ENCODE peak calls at places on chromosome 13, in seven cellular contexts. P, C, G, Z, M, N and J are unnamed samples.

GRCh38 chr13:23496255-23496654 is 62.8 kb upstream of the SACS start:
- DNase-seq in P (no peak), C (no peak), G (no peak), Z (no peak), M (no peak), N (no peak), J (no peak)

GRCh38 chr13:104678161-104678560 is 1611.9 kb upstream of the SLC10A2 start:
- DNase-seq in P (no peak), C (no peak), G (no peak), Z (no peak), M (peak; percentile 27), N (no peak), J (no peak)

GRCh38 chr13:46567671-46568070 is 14.7 kb downstream of the LRCH1 start:
- DNase-seq in P (no peak), C (no peak), G (no peak), Z (no peak), M (no peak), N (no peak), J (peak; percentile 78)

GRCh38 chr13:76292031-76292430 is 594.2 kb downstream of the KCTD12 start:
- DNase-seq in P (no peak), C (no peak), G (no peak), Z (no peak), M (no peak), N (no peak), J (no peak)

GRCh38 chr13:38008636-38009035 is 139.1 kb upstream of the TRPC4 start:
- DNase-seq in P (no peak), C (no peak), G (no peak), Z (no peak), M (peak; percentile 23), N (no peak), J (peak; percentile 65)

GRCh38 chr13:105464249-105464648 is 1071.2 kb downstream of the EFNB2 start:
- DNase-seq in P (no peak), C (no peak), G (no peak), Z (no peak), M (no peak), N (no peak), J (no peak)

GRCh38 chr13:29845440-29846056 is 4.9 kb downstream of the UBL3 start:
- DNase-seq in P (peak; percentile 24), C (no peak), G (peak; percentile 33), Z (no peak), M (no peak), N (no peak), J (peak; percentile 35)

GRCh38 chr13:28425796-28426195 is 69.1 kb downstream of the FLT1 start:
- DNase-seq in P (no peak), C (no peak), G (no peak), Z (no peak), M (no peak), N (no peak), J (no peak)

GRCh38 chr13:87123987-87124784 is 547.0 kb upstream of the SLITRK5 start:
- DNase-seq in P (peak; percentile 98), C (no peak), G (no peak), Z (peak; percentile 88), M (peak; percentile 62), N (peak; percentile 59), J (peak; percentile 92)

GRCh38 chr13:114099918-114100445 is 32.4 kb downstream of the RASA3 start:
- DNase-seq in P (peak; percentile 34), C (peak; percentile 45), G (no peak), Z (no peak), M (no peak), N (peak; percentile 46), J (peak; percentile 57)

GRCh38 chr13:79395881-79396280 is 10.2 kb downstream of the RBM26 start:
- DNase-seq in P (peak; percentile 23), C (no peak), G (no peak), Z (no peak), M (no peak), N (no peak), J (no peak)

GRCh38 chr13:85386424-85386823 is 412.8 kb downstream of the SLITRK6 start:
- DNase-seq in P (no peak), C (no peak), G (peak; percentile 56), Z (no peak), M (no peak), N (no peak), J (no peak)

GRCh38 chr13:100128373-100128772 is 39.5 kb downstream of the PCCA start:
- DNase-seq in P (peak; percentile 45), C (no peak), G (no peak), Z (peak; percentile 22), M (no peak), N (peak; percentile 18), J (no peak)

GRCh38 chr13:23986619-23987018 is 89.3 kb upstream of the C1QTNF9B start:
- DNase-seq in P (no peak), C (no peak), G (no peak), Z (no peak), M (no peak), N (no peak), J (no peak)

GRCh38 chr13:28609936-28610335 is 49.0 kb upstream of the POMP start:
- DNase-seq in P (no peak), C (no peak), G (no peak), Z (no peak), M (no peak), N (peak; percentile 31), J (no peak)

GRCh38 chr13:103866041-103866440 is 799.8 kb upstream of the SLC10A2 start:
- DNase-seq in P (no peak), C (no peak), G (no peak), Z (no peak), M (no peak), N (no peak), J (no peak)

GRCh38 chr13:40410315-40410714 is 256.1 kb downstream of the FOXO1 start:
- DNase-seq in P (no peak), C (no peak), G (no peak), Z (no peak), M (no peak), N (no peak), J (no peak)

GRCh38 chr13:25292301-25292700 is 5.0 kb upstream of the MTMR6 start:
- DNase-seq in P (peak; percentile 81), C (no peak), G (peak; percentile 19), Z (peak; percentile 23), M (no peak), N (no peak), J (peak; percentile 80)

GRCh38 chr13:111344471-111345191 is 24.2 kb downstream of the TEX29 start:
- DNase-seq in P (no peak), C (no peak), G (peak; percentile 45), Z (peak; percentile 35), M (no peak), N (no peak), J (peak; percentile 18)

GRCh38 chr13:63206431-63206830 is 1790.8 kb upstream of the PCDH20 start:
- DNase-seq in P (no peak), C (no peak), G (no peak), Z (no peak), M (no peak), N (no peak), J (no peak)

GRCh38 chr13:60448907-60449510 is 52.0 kb downstream of the TDRD3 start:
- DNase-seq in P (peak; percentile 63), C (no peak), G (peak; percentile 82), Z (peak; percentile 30), M (peak; percentile 58), N (peak; percentile 28), J (peak; percentile 64)

GRCh38 chr13:27012482-27013197 is 159.0 kb downstream of the USP12 start:
- DNase-seq in P (peak; percentile 69), C (no peak), G (no peak), Z (no peak), M (peak; percentile 47), N (no peak), J (peak; percentile 43)

GRCh38 chr13:59846845-59847620 is 316.7 kb downstream of the DIAPH3 start:
- DNase-seq in P (no peak), C (no peak), G (no peak), Z (no peak), M (no peak), N (no peak), J (no peak)

GRCh38 chr13:43805681-43806128 is 18.9 kb upstream of the ENOX1 start:
- DNase-seq in P (no peak), C (no peak), G (no peak), Z (no peak), M (no peak), N (no peak), J (no peak)

GRCh38 chr13:50800091-50800739 is 43.3 kb downstream of the DLEU7 start:
- DNase-seq in P (no peak), C (no peak), G (peak; percentile 56), Z (no peak), M (no peak), N (no peak), J (no peak)

GRCh38 chr13:51734786-51735185 is 69.2 kb downstream of the DHRS12 start:
- DNase-seq in P (no peak), C (no peak), G (no peak), Z (no peak), M (no peak), N (no peak), J (no peak)

GRCh38 chr13:44605275-44605674 is 29.1 kb upstream of the TSC22D1 start:
- DNase-seq in P (no peak), C (no peak), G (no peak), Z (no peak), M (no peak), N (no peak), J (no peak)